ENCODE peak calls at places on chromosomes 3 and 15, in seven cellular contexts. Z is GM20000; A is stimulated activated CD8-positive, alpha-beta memory T cell treated with anti-CD3 and anti-CD28 coated beads, Interleukin-4, amount 100 ng/mL, for 48 hours; T is stimulated activated CD4-positive, alpha-beta T cell treated with anti-CD3 and anti-CD28 coated beads, TNF-alpha, amount 100 ng/mL, for 4 hours; H is activated CD4-positive, alpha-beta T cell treated with anti-CD3 and anti-CD28 coated beads, Interleukin-2, amount 10 ng/mL, durations not matched to agents 7 days and 5 days; J is NCI-H446; I is natural killer cell. O is an unnamed sample.

GRCh38 chr3:122609798-122610559 is 32.5 kb downstream of the PARP15 start:
- DNase-seq in Z (peak; percentile 80), A (peak; percentile 27), I (no peak), H (peak; percentile 36), J (no peak), T (no peak), O (no peak)

GRCh38 chr15:83087535-83087934 is 19.9 kb upstream of the TM6SF1 start:
- DNase-seq in H (no peak), J (no peak), A (no peak), T (no peak), Z (no peak), I (no peak), O (no peak)

GRCh38 chr3:138862924-138863775 is 28.4 kb upstream of the PIK3CB start:
- DNase-seq in H (no peak), I (no peak), A (no peak), Z (no peak), T (no peak), J (peak; percentile 59), O (peak; percentile 74)

GRCh38 chr3:57256844-57257243 is 29.3 kb downstream of the APPL1 start:
- DNase-seq in H (no peak), J (no peak), T (no peak), A (no peak), Z (no peak), I (no peak), O (no peak)

GRCh38 chr15:89442671-89443307 is 53.6 kb downstream of the RHCG start:
- DNase-seq in T (no peak), J (peak; percentile 60), Z (peak; percentile 86), H (peak; percentile 61), I (peak; percentile 28), A (peak; percentile 88), O (peak; percentile 48)

GRCh38 chr3:125011941-125012340 is 43.9 kb downstream of the HEG1 start:
- DNase-seq in T (no peak), A (no peak), H (no peak), Z (no peak), J (no peak), I (no peak), O (no peak)

GRCh38 chr3:170077406-170077805 is 39.6 kb downstream of the GPR160 start:
- DNase-seq in H (no peak), Z (no peak), A (no peak), I (no peak), J (no peak), T (no peak), O (peak; percentile 24)

GRCh38 chr3:182052360-182052759 is 340.6 kb downstream of the SOX2 start:
- DNase-seq in A (no peak), H (no peak), T (no peak), Z (no peak), J (no peak), I (no peak), O (no peak)

GRCh38 chr3:98977520-98977919 is 76.0 kb upstream of the DCBLD2 start:
- DNase-seq in T (no peak), H (no peak), J (peak; percentile 59), Z (no peak), I (no peak), A (no peak), O (no peak)

GRCh38 chr15:99909914-99910313 is 176.7 kb upstream of the LYSMD4 start:
- DNase-seq in T (no peak), I (no peak), J (no peak), H (no peak), Z (peak; percentile 33), A (no peak), O (no peak)